ENCODE peak calls at places on chromosomes 12 and 14, in five cellular contexts. T is epithelial cell of esophagus, L is endodermal cell, C is mucosa of descending colon, H is cardiac muscle cell. M is an unnamed sample.

GRCh38 chr12:78888583-78888982 is 24.0 kb downstream of the SYT1 start:
- DNase-seq in T (peak), L (no peak), C (no peak), H (no peak), M (no peak)

GRCh38 chr14:70754989-70755388 is 54.3 kb downstream of the MAP3K9 start:
- DNase-seq in T (peak), L (peak), C (no peak), H (peak), M (no peak)

GRCh38 chr14:96916751-96917150 is 119.6 kb downstream of the VRK1 start:
- DNase-seq in T (no peak), L (no peak), C (no peak), H (no peak), M (no peak)

GRCh38 chr12:15546102-15546701 is 223.9 kb downstream of the PTPRO start:
- DNase-seq in T (no peak), L (no peak), C (no peak), H (no peak), M (no peak)

GRCh38 chr12:21337959-21338704 is 3.4 kb upstream of the SLCO1A2 start:
- DNase-seq in T (no peak), L (no peak), C (no peak), H (no peak), M (no peak)

GRCh38 chr14:93546642-93547041 is 115.9 kb downstream of the UNC79 start:
- DNase-seq in T (no peak), L (no peak), C (no peak), H (no peak), M (no peak)

GRCh38 chr12:124422142-124422569 is 127.3 kb downstream of the RFLNA start:
- DNase-seq in T (peak), L (peak), C (peak), H (no peak), M (no peak)

GRCh38 chr14:63269561-63270225 is 49.0 kb downstream of the GPHB5 start:
- DNase-seq in T (no peak), L (no peak), C (no peak), H (no peak), M (no peak)

GRCh38 chr12:95615735-95616134 is 64.5 kb upstream of the USP44 start:
- DNase-seq in T (no peak), L (no peak), C (no peak), H (no peak), M (no peak)

GRCh38 chr12:25131270-25131669 is 63.7 kb downstream of the DNAI7 start:
- DNase-seq in T (peak), L (no peak), C (no peak), H (no peak), M (no peak)

GRCh38 chr12:128408669-128409068 is 141.7 kb downstream of the TMEM132C start:
- DNase-seq in T (no peak), L (peak), C (no peak), H (no peak), M (no peak)

GRCh38 chr14:96088911-96089310 is 49.7 kb downstream of the C14orf132 start:
- DNase-seq in T (no peak), L (no peak), C (no peak), H (no peak), M (no peak)

GRCh38 chr14:51484491-51484890 is 167.2 kb upstream of the FRMD6 start:
- DNase-seq in T (no peak), L (no peak), C (no peak), H (no peak), M (no peak)

GRCh38 chr12:94148841-94149780 is 734 bp downstream of the PLXNC1 start:
- DNase-seq in T (peak), L (peak), C (peak), H (peak), M (peak)

GRCh38 chr14:49306152-49306751 is 279.9 kb downstream of the RPS29 start:
- DNase-seq in T (peak), L (no peak), C (no peak), H (peak), M (no peak)

GRCh38 chr12:79360269-79360668 is 330.5 kb downstream of the PAWR start:
- DNase-seq in T (no peak), L (no peak), C (no peak), H (no peak), M (no peak)

GRCh38 chr12:6092784-6093722 is 31.4 kb downstream of the VWF start:
- DNase-seq in T (peak), L (peak), C (peak), H (peak), M (peak)

GRCh38 chr12:32377344-32378000 is 21.9 kb upstream of the FGD4 start:
- DNase-seq in T (no peak), L (peak), C (no peak), H (peak), M (no peak)

GRCh38 chr12:47808574-47809380 is 10.9 kb downstream of the HDAC7 start:
- DNase-seq in T (peak), L (peak), C (no peak), H (no peak), M (no peak)

GRCh38 chr12:5661820-5662219 is 229.9 kb downstream of the NTF3 start:
- DNase-seq in T (no peak), L (no peak), C (peak), H (no peak), M (no peak)

GRCh38 chr14:31122098-31122611 is 85.4 kb downstream of the HECTD1 start:
- DNase-seq in T (peak), L (no peak), C (no peak), H (peak), M (no peak)

GRCh38 chr12:11969437-11970154 is 101.1 kb upstream of the BCL2L14 start:
- DNase-seq in T (no peak), L (peak), C (no peak), H (no peak), M (no peak)

GRCh38 chr14:34692348-34692747 is 22.0 kb downstream of the CFL2 start:
- DNase-seq in T (no peak), L (no peak), C (no peak), H (no peak), M (no peak)

GRCh38 chr12:59119676-59120075 is 199.4 kb upstream of the LRIG3 start:
- DNase-seq in T (peak), L (no peak), C (no peak), H (peak), M (no peak)

GRCh38 chr12:115885040-115885439 is 392.5 kb downstream of the MED13L start:
- DNase-seq in T (peak), L (peak), C (no peak), H (no peak), M (no peak)

GRCh38 chr14:64731141-64731581 is 26.9 kb downstream of the PLEKHG3 start:
- DNase-seq in T (no peak), L (peak), C (peak), H (no peak), M (peak)

GRCh38 chr12:26226629-26227375 is 31.4 kb downstream of the SSPN start:
- DNase-seq in T (peak), L (peak), C (peak), H (peak), M (no peak)

GRCh38 chr14:77022219-77022852 is 6.2 kb downstream of the IRF2BPL start:
- DNase-seq in T (no peak), L (no peak), C (no peak), H (no peak), M (no peak)

GRCh38 chr12:3170423-3171194 is 93.4 kb downstream of the TSPAN9 start:
- DNase-seq in T (peak), L (no peak), C (no peak), H (peak), M (no peak)

GRCh38 chr12:111221296-111222026 is 147.4 kb downstream of the PHETA1 start:
- DNase-seq in T (no peak), L (no peak), C (no peak), H (no peak), M (no peak)

GRCh38 chr14:106807493-106807892 is 1281.1 kb downstream of the TMEM121 start:
- DNase-seq in T (no peak), L (no peak), C (no peak), H (no peak), M (no peak)
- H3K4me3 ChIP-seq in T (no peak), L (no peak), C (no peak), H (no peak), M (no peak)

GRCh38 chr12:27554421-27555186 is 30.6 kb downstream of the PPFIBP1 start:
- DNase-seq in T (peak), L (no peak), C (no peak), H (peak), M (no peak)
- H3K4me3 ChIP-seq in T (no peak), L (no peak), C (no peak), H (no peak), M (no peak)

DNA sequence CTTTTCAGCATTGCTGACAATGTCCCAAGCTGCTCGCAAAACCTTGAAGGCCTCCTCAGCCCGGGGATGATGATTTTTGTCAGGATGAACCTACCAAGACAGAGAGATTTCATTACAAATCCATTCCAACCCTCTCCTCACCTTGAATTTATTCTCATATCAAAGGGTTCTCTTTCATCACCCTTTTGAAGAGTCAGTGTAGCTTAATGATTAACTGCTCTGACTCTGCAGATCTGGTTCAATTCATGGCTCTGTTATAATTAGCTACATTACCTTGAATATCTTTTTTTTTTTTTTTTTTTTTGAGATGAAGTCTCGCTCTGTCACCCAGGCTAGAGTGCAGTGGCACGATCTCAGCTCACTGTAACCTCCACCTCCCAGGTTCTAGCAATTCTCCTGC is 5.6 kb downstream of the ORMDL2 start:
- DNase-seq in T (no peak), L (no peak), C (no peak), H (no peak), M (no peak)
- H3K4me3 ChIP-seq in T (no peak), L (no peak), C (no peak), H (no peak), M (no peak)

GRCh38 chr14:92033433-92033832 is 6.4 kb downstream of the TRIP11 start:
- DNase-seq in T (no peak), L (no peak), C (no peak), H (no peak), M (no peak)

GRCh38 chr14:92039073-92039719 is 663 bp downstream of the TRIP11 start:
- DNase-seq in T (peak), L (peak), C (no peak), H (peak), M (no peak)

GRCh38 chr14:92037989-92038388 is 1.9 kb downstream of the TRIP11 start:
- DNase-seq in T (no peak), L (no peak), C (no peak), H (no peak), M (no peak)

GRCh38 chr14:92033912-92034687 is 5.8 kb downstream of the TRIP11 start:
- DNase-seq in T (no peak), L (no peak), C (no peak), H (no peak), M (no peak)

DNA sequence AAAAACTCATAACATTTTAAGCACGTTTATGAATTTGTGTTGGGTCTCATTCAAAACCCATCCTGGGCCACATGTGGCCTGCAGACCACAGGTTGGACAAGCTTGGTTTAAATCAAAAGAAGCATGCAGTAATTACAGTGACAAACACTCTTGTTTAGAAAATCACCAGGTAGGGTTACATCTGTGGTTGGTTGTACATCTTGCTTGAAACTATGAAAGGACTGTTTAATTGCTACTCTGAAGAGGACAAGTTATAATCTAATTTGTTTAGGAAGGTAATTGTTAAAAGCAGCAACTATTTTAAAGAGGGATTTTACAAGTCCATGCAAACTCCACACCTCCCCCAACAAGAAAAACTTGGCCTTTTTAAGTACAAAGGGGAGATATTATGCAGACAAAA is 4.0 kb downstream of the TRIP11 start:
- DNase-seq in T (no peak), L (no peak), C (no peak), H (no peak), M (no peak)
- H3K4me3 ChIP-seq in T (no peak), L (no peak), C (no peak), H (no peak), M (no peak)

M was measured in spleen.